ENCODE peak calls at places on chromosomes 12 and 14, in seven cellular contexts. Y is M059J; X is NCI-H2081; E is AG09319; F is small intestine; P is cardiac fibroblast; S is CD8-positive, alpha-beta memory T cell. D is an unnamed sample.

GRCh38 chr12:122986258-122986871 is 5.9 kb downstream of the ARL6IP4 start:
- DNase-seq in Y (no peak), E (no peak), X (no peak), P (no peak), F (no peak), S (no peak), D (no peak)

GRCh38 chr12:54360717-54361456 is 3.4 kb downstream of the GPR84 start:
- DNase-seq in E (no peak), P (peak), X (peak), Y (peak), S (no peak), F (peak), D (peak)

GRCh38 chr14:56686416-56686815 is 106.8 kb downstream of the TMEM260 start:
- DNase-seq in X (peak), Y (no peak), P (no peak), S (no peak), E (no peak), F (no peak), D (no peak)

GRCh38 chr14:21308479-21309237 is 28.8 kb downstream of the RPGRIP1 start:
- DNase-seq in P (peak), X (peak), S (peak), E (no peak), Y (peak), F (peak), D (peak)

GRCh38 chr14:77761205-77761931 is 412 bp upstream of the SNW1 start:
- DNase-seq in X (peak), F (no peak), S (no peak), P (peak), Y (peak), E (no peak), D (peak)

GRCh38 chr12:14768823-14769405 is 34.4 kb downstream of the WBP11 start:
- DNase-seq in F (no peak), P (peak), E (no peak), Y (peak), X (no peak), S (no peak), D (peak)

GRCh38 chr14:88825078-88825458 is 617 bp downstream of the TTC8 start:
- DNase-seq in S (no peak), E (no peak), Y (peak), X (no peak), P (peak), F (no peak), D (no peak)

GRCh38 chr14:59041308-59041707 is 147.2 kb upstream of the DAAM1 start:
- DNase-seq in X (no peak), F (no peak), P (no peak), S (no peak), Y (no peak), E (no peak), D (no peak)

GRCh38 chr12:124317400-124317799 is 22.5 kb downstream of the RFLNA start:
- DNase-seq in S (no peak), Y (no peak), X (peak), F (no peak), P (no peak), E (no peak), D (no peak)

GRCh38 chr12:105212431-105212830 is 23.5 kb downstream of the APPL2 start:
- DNase-seq in P (peak), Y (peak), S (no peak), E (peak), X (no peak), F (no peak), D (no peak)

GRCh38 chr12:127941332-127941731 is 325.6 kb upstream of the TMEM132C start:
- DNase-seq in S (no peak), Y (peak), E (no peak), P (no peak), F (no peak), X (no peak), D (no peak)

GRCh38 chr12:68290126-68290525 is 36.7 kb upstream of the IL22 start:
- DNase-seq in E (no peak), X (no peak), Y (peak), F (peak), P (no peak), S (no peak), D (no peak)

GRCh38 chr12:67786086-67786485 is 137.5 kb downstream of the DYRK2 start:
- DNase-seq in S (no peak), X (no peak), F (no peak), P (no peak), Y (no peak), E (no peak), D (no peak)

GRCh38 chr12:63151898-63152700 is 1.1 kb upstream of the AVPR1A start:
- DNase-seq in S (no peak), Y (peak), X (peak), P (peak), F (peak), E (peak), D (peak)

GRCh38 chr14:75442166-75442565 is 14.3 kb downstream of the JDP2 start:
- DNase-seq in F (no peak), P (no peak), X (no peak), S (no peak), E (no peak), Y (no peak), D (no peak)

GRCh38 chr14:69260246-69260978 is 454 bp downstream of the GALNT16 start:
- DNase-seq in Y (peak), F (no peak), S (no peak), P (peak), X (peak), E (no peak), D (no peak)